ENCODE peak calls at places on chromosomes 11 and 22, in nine cellular contexts. Y is OCI-LY7, A is hepatocyte, B is Karpas-422, I is GM23338, S is GM23248, M is SK-N-SH, P is PC-9, U is MM.1S. T is an unnamed sample. For H3K9me2, the result is how much of the 10 kb centered on the place peaks cover.

GRCh38 chr11:108223449-108224149 is 732 bp downstream of the ATM start:
- DNase-seq in A (no peak), I (no peak), P (no peak), B (peak), S (peak), M (no peak), Y (peak), U (peak), T (no peak)

GRCh38 chr11:118438314-118438931 is 2.1 kb downstream of the KMT2A start:
- DNase-seq in Y (peak), U (peak), P (peak), A (peak), M (peak), B (peak), I (peak), S (peak), T (no peak)

GRCh38 chr22:42697542-42698013 is 23.1 kb downstream of the A4GALT start:
- DNase-seq in U (no peak), S (peak), M (no peak), I (no peak), P (peak), A (peak), Y (no peak), B (no peak), T (peak)

GRCh38 chr11:118872403-118872821 is 11.3 kb upstream of the CXCR5 start:
- DNase-seq in B (no peak), Y (no peak), P (no peak), M (no peak), A (no peak), I (no peak), S (no peak), U (peak), T (no peak)

GRCh38 chr22:44735518-44736428 is 16.6 kb upstream of the ARHGAP8 start:
- DNase-seq in M (peak), B (peak), I (peak), A (peak), S (peak), Y (peak), P (peak), U (peak), T (no peak)

GRCh38 chr22:22195265-22196017 is 49.1 kb upstream of the VPREB1 start:
- DNase-seq in Y (peak), I (peak), P (peak), B (peak), A (peak), M (peak), S (peak), U (peak), T (peak)

GRCh38 chr11:89249196-89249595 is 71.5 kb downstream of the TYR start:
- DNase-seq in A (no peak), I (no peak), M (no peak), Y (no peak), S (no peak), P (no peak), U (no peak), B (no peak), T (no peak)

GRCh38 chr22:40635940-40636379 is 559 bp downstream of the MRTFA start:
- DNase-seq in P (no peak), I (peak), A (no peak), M (no peak), Y (peak), U (peak), S (peak), B (peak), T (no peak)

GRCh38 chr11:45247433-45247832 is 38.7 kb downstream of the SYT13 start:
- DNase-seq in Y (no peak), M (peak), B (no peak), A (no peak), S (peak), I (no peak), U (no peak), P (no peak), T (no peak)

GRCh38 chr22:43158778-43159483 is 7.6 kb downstream of the TSPO start:
- DNase-seq in I (no peak), A (no peak), S (no peak), P (no peak), U (no peak), M (no peak), B (no peak), Y (no peak), T (no peak)

GRCh38 chr11:47108214-47108613 is 68.5 kb downstream of the ARFGAP2 start:
- DNase-seq in Y (peak), S (no peak), I (no peak), P (no peak), U (no peak), M (no peak), B (peak), A (no peak), T (no peak)

GRCh38 chr11:47109051-47109791 is 67.5 kb downstream of the ARFGAP2 start:
- DNase-seq in A (no peak), B (peak), S (no peak), U (no peak), P (no peak), M (no peak), Y (peak), I (no peak), T (no peak)

GRCh38 chr11:47106839-47107520 is 69.7 kb downstream of the ARFGAP2 start:
- DNase-seq in U (no peak), B (peak), A (no peak), Y (peak), I (no peak), M (no peak), P (no peak), S (no peak), T (no peak)

GRCh38 chr11:47105974-47106373 is 70.7 kb downstream of the ARFGAP2 start:
- DNase-seq in A (peak), B (no peak), S (no peak), M (no peak), U (no peak), P (no peak), I (no peak), Y (no peak), T (no peak)

GRCh38 chr11:47107709-47108108 is 69.0 kb downstream of the ARFGAP2 start:
- DNase-seq in M (no peak), A (no peak), U (no peak), S (no peak), P (no peak), Y (peak), B (peak), I (no peak), T (no peak)
- H3K9me2 ChIP-seq in M (under half), A (under half), U (under half), S (under half), P (under half), Y (under half), B (under half), I (under half), T (under half)

DNA sequence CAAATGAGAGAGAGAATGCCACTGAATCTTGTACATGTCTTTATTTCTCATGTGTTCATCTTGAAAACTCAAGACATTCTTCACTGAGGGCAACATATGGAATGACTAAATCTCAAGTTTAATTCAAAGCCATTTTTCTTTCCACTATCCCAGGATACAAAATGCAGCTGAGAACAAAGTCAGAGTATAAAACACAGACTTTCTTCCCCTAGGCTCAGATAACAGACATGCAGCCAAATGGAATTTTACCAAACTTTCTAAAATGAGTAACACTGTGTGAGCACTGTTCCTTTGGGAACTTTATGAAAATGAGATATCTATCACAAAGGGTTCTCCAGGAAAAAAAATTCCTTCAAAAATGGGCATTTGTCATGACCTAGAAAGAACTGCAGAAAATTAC is 12.0 kb upstream of the BBOX1 start:
- DNase-seq in A (no peak), B (no peak), M (no peak), S (peak), I (no peak), Y (no peak), P (no peak), U (no peak), T (no peak)
- H3K9me2 ChIP-seq in A (under half), B (under half), M (under half), S (under half), I (under half), Y (under half), P (under half), U (under half), T (under half)

GRCh38 chr11:58490827-58491226 is 17.1 kb downstream of the OR5B21 start:
- DNase-seq in B (no peak), S (no peak), M (no peak), I (no peak), P (no peak), U (no peak), A (no peak), Y (no peak), T (no peak)
- H3K9me2 ChIP-seq in B (under half), S (under half), M (under half), I (under half), P (under half), U (under half), A (under half), Y (under half), T (under half)

DNA sequence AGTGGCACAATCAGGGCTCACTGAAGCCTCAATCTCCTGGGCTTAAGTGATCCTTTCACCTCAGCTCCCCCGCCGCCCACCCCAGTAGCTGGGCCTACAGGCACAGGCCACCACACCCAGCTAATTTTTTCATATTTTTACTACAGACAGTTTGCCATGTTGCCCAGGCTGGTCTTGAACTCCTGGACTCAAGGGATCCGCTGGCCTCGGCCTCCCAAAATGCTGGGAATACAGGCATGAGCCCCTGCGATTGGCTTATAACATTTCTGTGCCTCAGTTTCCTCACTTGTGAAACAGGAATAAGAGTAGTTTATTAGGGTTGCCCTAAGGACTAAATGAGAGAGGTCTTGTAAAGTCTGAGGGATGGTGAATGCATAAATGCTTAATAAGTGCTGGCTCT is 1.2 kb downstream of the VSTM5 start:
- DNase-seq in M (no peak), I (no peak), A (no peak), B (no peak), P (no peak), Y (no peak), U (no peak), S (no peak), T (no peak)
- H3K9me2 ChIP-seq in M (under half), I (under half), A (under half), B (under half), P (under half), Y (under half), U (under half), S (under half), T (under half)

GRCh38 chr11:82869657-82870056 is 30.6 kb downstream of the PRCP start:
- DNase-seq in S (no peak), U (no peak), M (no peak), P (no peak), I (no peak), A (no peak), Y (no peak), B (no peak), T (no peak)
- H3K9me2 ChIP-seq in S (under half), U (under half), M (under half), P (under half), I (under half), A (under half), Y (under half), B (under half), T (under half)

GRCh38 chr22:35183917-35184316 is 73.4 kb upstream of the HMGXB4 start:
- DNase-seq in S (no peak), Y (no peak), P (no peak), U (no peak), I (no peak), B (no peak), A (no peak), M (no peak), T (no peak)

GRCh38 chr22:35191412-35191811 is 65.9 kb upstream of the HMGXB4 start:
- DNase-seq in U (no peak), Y (no peak), A (no peak), B (no peak), P (no peak), M (no peak), I (no peak), S (peak), T (peak)

GRCh38 chr22:35189559-35189958 is 67.7 kb upstream of the HMGXB4 start:
- DNase-seq in A (no peak), I (no peak), M (no peak), P (no peak), Y (no peak), U (no peak), S (no peak), B (no peak), T (no peak)

GRCh38 chr22:35192121-35192918 is 65.0 kb upstream of the HMGXB4 start:
- DNase-seq in I (no peak), U (no peak), Y (no peak), S (no peak), P (no peak), M (no peak), A (no peak), B (no peak), T (no peak)

GRCh38 chr22:35186492-35186891 is 70.8 kb upstream of the HMGXB4 start:
- DNase-seq in U (no peak), P (no peak), A (no peak), B (no peak), M (no peak), I (no peak), Y (no peak), S (no peak), T (no peak)
- H3K9me2 ChIP-seq in U (under half), P (under half), A (under half), B (under half), M (under half), I (under half), Y (under half), S (under half), T (under half)

DNA sequence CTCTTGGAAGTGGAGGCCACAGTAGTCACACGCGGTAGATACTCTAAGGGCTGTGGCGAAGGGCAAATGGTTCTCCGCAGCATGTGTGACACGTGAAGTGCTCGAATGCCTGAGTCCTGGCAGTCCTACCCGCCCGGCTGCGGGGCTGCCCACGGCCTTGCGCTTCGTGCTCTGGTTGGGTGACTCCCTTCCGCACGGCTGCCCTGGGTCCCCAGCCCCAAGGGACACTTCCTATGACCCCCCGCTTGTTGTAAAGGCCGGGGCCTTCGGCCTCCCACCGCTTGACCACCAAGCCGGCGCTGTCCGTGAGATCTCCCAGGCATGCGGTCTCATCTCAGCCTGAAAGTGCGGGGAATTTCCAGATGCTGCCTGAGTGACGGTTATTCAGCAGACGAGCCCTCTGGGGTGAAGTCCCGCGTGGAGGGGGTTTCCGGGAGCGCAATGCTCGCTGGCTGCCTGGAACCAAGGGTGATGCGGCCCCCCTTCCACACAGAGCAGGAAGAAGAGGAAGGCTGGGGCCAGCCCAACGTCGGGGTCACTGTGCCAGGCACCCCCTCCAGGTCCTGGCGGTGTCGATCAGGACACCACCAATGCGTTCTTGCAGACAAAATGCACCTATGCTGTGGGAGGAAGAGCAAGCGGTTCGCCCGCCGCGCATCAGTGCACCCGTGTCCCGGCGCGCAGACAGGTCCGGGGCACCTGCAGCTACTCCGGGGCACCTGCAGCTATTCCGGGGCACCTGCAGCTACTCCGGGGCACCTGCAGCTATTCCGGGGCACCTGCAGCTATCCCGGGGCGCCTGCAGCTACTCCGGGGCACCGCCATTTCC is 171.2 kb downstream of the OPCML start:
- DNase-seq in S (no peak), M (no peak), Y (no peak), A (no peak), U (no peak), P (no peak), B (no peak), I (no peak), T (no peak)
- H3K9me2 ChIP-seq in S (under half), M (under half), Y (under half), A (under half), U (under half), P (under half), B (under half), I (under half), T (under half)

T was measured in HCT116.